ENCODE peak calls at places on chromosome 22, in six cellular contexts. L is endodermal cell; P is CD8-positive, alpha-beta T cell; I is H1; X is brain microvascular endothelial cell; Y is breast epithelium. N is an unnamed sample.

GRCh38 chr22:50199836-50200332 is 927 bp upstream of the SELENOO start:
- DNase-seq in L (peak; percentile 87), P (no peak), I (no peak), X (no peak), Y (no peak), N (no peak)

GRCh38 chr22:34111210-34111824 is 191.0 kb upstream of the LARGE1 start:
- DNase-seq in L (peak; percentile 83), P (peak; percentile 23), I (no peak), X (no peak), Y (no peak), N (peak; percentile 0)

GRCh38 chr22:45583504-45583903 is 80.8 kb downstream of the FBLN1 start:
- DNase-seq in L (no peak), P (no peak), I (no peak), X (no peak), Y (no peak), N (no peak)

GRCh38 chr22:30178180-30179126 is 68.1 kb downstream of the LIF start:
- DNase-seq in L (no peak), P (no peak), I (no peak), X (no peak), Y (no peak), N (no peak)

GRCh38 chr22:26536056-26536761 is 23.9 kb upstream of the TFIP11 start:
- DNase-seq in L (no peak), P (no peak), I (no peak), X (no peak), Y (no peak), N (no peak)

GRCh38 chr22:38455530-38456271 is 702 bp upstream of the KCNJ4 start:
- DNase-seq in L (peak; percentile 86), P (no peak), I (no peak), X (no peak), Y (no peak), N (no peak)

GRCh38 chr22:37803195-37803635 is 4.5 kb upstream of the GCAT start:
- DNase-seq in L (peak; percentile 78), P (no peak), I (no peak), X (no peak), Y (no peak), N (no peak)

GRCh38 chr22:19885841-19886592 is 31.3 kb upstream of the GNB1L start:
- DNase-seq in L (peak; percentile 44), P (no peak), I (no peak), X (no peak), Y (no peak), N (no peak)

GRCh38 chr22:39087098-39087497 is 9.9 kb upstream of the APOBEC3H start:
- DNase-seq in L (no peak), P (no peak), I (no peak), X (no peak), Y (no peak), N (no peak)

GRCh38 chr22:25334091-25334490 is 114.7 kb downstream of the CRYBB2 start:
- DNase-seq in L (peak; percentile 94), P (peak; percentile 23), I (no peak), X (peak; percentile 43), Y (no peak), N (no peak)
- TF ChIP-seq CTCF in L (peak; percentile 82), P (no peak), I (peak; percentile 82), X (peak; percentile 55), Y (no peak), N (no peak)

DNA sequence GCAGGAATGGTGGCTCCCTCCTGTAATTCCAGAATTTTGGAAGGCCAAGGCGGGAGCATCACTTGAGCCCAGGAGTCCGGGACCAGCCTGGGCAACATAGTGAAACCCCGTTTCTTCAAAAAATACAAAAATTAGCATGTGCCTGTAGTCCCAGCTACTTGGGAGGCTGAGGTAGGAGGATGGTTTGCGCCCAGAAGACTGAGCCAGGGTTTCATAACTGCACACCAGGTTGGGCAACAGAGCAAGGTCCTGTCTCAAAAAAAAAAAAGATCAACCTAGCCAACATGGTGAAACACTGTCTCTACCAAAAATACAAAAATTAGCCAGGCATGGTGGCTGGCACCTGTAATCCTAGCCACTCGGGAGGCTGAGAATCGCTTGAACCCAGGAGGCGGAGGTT is 6.4 kb downstream of the A4GALT start:
- DNase-seq in L (no peak), P (no peak), I (no peak), X (no peak), Y (no peak), N (no peak)
- H3K27ac ChIP-seq in L (no peak overlapping the region), P (no peak overlapping the region), I (no peak overlapping the region), X (no peak overlapping the region), Y (no peak overlapping the region), N (peak overlapping the region; percentile 40)

DNA sequence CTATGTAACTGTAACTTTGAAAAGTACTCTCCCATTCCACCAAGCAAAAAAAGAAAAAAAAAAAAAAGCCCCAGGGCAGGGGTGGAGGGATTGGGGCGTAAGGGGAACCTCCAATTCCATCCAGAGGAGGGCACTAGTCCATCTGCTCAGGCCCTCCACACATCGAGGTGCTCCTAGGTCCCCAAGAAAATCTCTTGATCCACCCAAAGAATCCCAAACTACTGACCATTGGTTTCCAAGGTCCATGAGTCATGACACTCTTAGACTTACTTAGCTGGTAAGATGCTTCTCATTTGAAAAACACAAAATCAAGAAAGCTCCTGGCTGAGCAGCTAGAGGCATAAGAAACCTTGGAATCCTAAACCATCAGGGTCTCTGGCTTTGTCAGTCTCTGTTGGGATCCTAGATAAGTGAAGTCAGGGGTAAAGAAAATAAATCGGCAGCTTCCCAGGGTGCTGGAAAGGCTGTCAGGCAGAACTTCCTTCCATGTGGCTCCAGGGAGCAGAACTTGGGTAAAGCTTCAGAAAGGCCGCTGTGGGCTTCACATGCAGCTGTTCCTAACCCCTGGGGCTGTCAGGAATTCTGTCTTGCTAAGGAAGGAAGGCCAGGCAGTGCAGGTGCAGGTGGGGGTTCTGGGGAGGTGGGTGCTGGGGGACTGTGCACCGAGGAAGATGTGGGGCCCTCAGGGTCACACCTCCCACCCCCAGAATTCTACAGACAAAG is 49.4 kb upstream of the ADA2 start:
- DNase-seq in L (peak; percentile 76), P (no peak), I (no peak), X (no peak), Y (no peak), N (no peak)
- TF ChIP-seq CTCF in L (peak; percentile 82), P (no peak), I (peak; percentile 62), X (peak; percentile 6), Y (no peak), N (no peak)

DNA sequence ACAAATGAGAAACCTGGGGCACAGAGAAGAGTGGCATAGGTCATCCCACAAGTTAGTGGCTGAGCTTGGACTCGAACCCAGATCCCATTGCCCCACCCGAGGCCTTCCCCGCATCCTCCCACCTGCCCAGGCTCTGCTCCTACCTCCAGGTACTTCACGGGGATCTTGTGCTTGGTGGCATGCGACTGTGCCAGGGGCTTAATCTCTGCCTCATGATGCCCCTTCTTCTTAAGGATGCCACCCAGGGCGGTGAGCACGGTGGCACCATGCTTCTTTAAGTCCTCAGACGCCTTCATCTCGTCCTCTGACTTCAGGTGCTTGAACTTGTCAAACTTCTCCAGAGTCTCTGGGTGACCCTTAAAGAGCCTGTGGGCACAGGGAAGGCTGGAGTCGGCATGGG is 6.4 kb downstream of the MB start:
- DNase-seq in L (no peak), P (no peak), I (no peak), X (no peak), Y (no peak), N (no peak)
- H3K27ac ChIP-seq in L (no peak overlapping the region), P (no peak overlapping the region), I (no peak overlapping the region), X (no peak overlapping the region), Y (no peak overlapping the region), N (no peak overlapping the region)

DNA sequence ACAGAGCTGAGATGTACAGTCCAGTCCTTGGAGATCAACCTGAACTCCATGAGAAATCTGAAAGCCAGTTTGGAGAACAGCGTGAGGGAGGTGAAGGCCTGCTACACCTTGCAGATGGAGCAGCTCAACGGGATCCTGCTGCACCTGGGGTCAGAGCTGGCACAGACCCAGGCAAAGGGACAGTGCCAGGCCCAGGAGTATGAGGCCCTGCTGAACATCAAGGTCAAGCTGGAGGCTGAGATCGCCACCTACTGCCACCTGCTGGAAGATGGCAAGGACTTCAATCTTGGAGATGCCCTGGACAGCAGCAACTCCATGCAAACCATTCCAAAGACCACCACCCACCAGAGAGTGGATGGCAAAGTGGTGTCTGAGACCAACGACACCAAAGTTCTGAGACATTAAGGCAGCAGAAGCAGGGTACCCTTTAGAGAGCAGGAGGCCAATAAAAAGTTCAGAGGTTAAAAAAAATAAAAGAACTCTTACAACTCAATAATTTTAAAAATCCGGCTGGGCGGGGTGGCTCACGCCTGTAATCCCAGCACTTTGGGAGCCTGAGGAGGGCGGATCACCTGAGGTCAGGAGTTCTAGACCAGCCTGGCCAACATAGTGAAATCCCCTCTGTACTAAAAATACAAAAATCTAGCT is 69.9 kb upstream of the RTL6 start:
- DNase-seq in L (peak; percentile 85), P (peak; percentile 58), I (no peak), X (peak; percentile 13), Y (peak; percentile 50), N (no peak)
- TF ChIP-seq CTCF in L (peak; percentile 79), P (peak; percentile 49), I (peak; percentile 47), X (peak; percentile 64), Y (no peak), N (no peak)

DNA sequence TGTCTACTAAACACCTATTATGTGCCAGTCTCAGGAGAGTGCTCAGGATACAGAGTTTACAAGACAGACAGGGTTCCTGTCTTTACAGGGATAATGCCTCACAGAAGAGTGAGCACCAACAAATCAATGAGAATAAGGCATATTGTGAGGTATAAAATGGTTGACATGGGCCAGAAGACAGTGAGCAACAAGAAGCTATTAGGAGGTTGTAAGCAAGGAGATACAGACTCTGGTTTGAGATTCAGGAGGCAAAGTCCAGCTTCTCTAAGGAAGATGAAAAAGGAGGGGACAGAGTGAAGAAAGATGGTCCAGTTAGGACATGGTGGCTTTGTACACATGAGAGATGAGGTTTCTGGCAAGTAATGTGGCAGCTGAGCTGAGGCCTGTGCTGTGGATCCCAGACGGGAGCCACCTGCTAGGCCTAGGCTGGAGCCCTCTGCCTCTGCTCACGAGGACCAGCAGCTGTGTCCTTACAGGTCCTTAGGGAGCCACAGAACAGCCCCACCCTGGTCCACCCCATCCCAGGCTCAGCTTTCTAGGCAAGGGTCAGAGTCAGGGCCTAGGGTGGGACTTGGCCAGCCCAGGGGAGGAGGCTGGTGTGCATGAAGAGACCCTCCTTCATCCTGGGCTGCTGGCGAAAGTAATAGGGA is 110.5 kb downstream of the ZNF280B start:
- DNase-seq in L (peak; percentile 50), P (no peak), I (no peak), X (no peak), Y (no peak), N (no peak)
- H3K27ac ChIP-seq in L (peak overlapping the region; percentile 92), P (no peak overlapping the region), I (no peak overlapping the region), X (no peak overlapping the region), Y (peak overlapping the region; percentile 94), N (no peak overlapping the region)